ENCODE peak calls at places on chromosomes 3 and 15, in ten cellular contexts. R is transverse colon; M is CD4-positive, alpha-beta memory T cell; N is ovary; T is brain microvascular endothelial cell; U is lower lobe of right lung; X is ascending aorta; H is Peyer's patch; O is cardiac muscle cell; V is sigmoid colon. G is an unnamed sample.

GRCh38 chr3:133295199-133295901 is 104.5 kb upstream of the BFSP2 start:
- DNase-seq in R (no peak), M (no peak), N (no peak), T (peak), U (no peak), X (no peak), H (no peak), O (peak), V (no peak), G (peak)

GRCh38 chr15:48861813-48862431 is 16.0 kb upstream of the EID1 start:
- DNase-seq in R (peak), M (peak), N (no peak), T (no peak), U (no peak), X (no peak), H (no peak), O (peak), V (no peak), G (no peak)

GRCh38 chr15:99454941-99455795 is 110.6 kb upstream of the MEF2A start:
- DNase-seq in R (peak), M (no peak), N (peak), T (peak), U (peak), X (peak), H (peak), O (peak), V (peak), G (peak)

GRCh38 chr3:131702156-131702555 is 199.4 kb upstream of the MRPL3 start:
- DNase-seq in R (no peak), M (no peak), N (no peak), T (no peak), U (no peak), X (no peak), H (no peak), O (no peak), V (no peak), G (no peak)

GRCh38 chr3:58647661-58648141 is 18.9 kb downstream of the FAM3D start:
- DNase-seq in R (no peak), M (no peak), N (no peak), T (no peak), U (no peak), X (no peak), H (no peak), O (peak), V (no peak), G (peak)

GRCh38 chr15:96553006-96553405 is 222.5 kb downstream of the NR2F2 start:
- DNase-seq in R (no peak), M (no peak), N (no peak), T (peak), U (no peak), X (no peak), H (no peak), O (no peak), V (no peak), G (no peak)

GRCh38 chr3:186594591-186595113 is 18.2 kb upstream of the AHSG start:
- DNase-seq in R (no peak), M (no peak), N (no peak), T (no peak), U (no peak), X (no peak), H (no peak), O (no peak), V (no peak), G (no peak)

GRCh38 chr3:158777171-158777873 is 24.5 kb upstream of the MFSD1 start:
- DNase-seq in R (no peak), M (no peak), N (no peak), T (no peak), U (no peak), X (no peak), H (no peak), O (peak), V (no peak), G (no peak)

GRCh38 chr15:77291107-77291506 is 128.8 kb downstream of the PEAK1 start:
- DNase-seq in R (no peak), M (no peak), N (no peak), T (no peak), U (no peak), X (no peak), H (no peak), O (no peak), V (no peak), G (no peak)

GRCh38 chr3:171192176-171192854 is 165.8 kb upstream of the SLC2A2 start:
- DNase-seq in R (no peak), M (no peak), N (no peak), T (peak), U (no peak), X (no peak), H (no peak), O (peak), V (no peak), G (peak)

GRCh38 chr3:174125267-174125844 is 727.8 kb downstream of the NLGN1 start:
- DNase-seq in R (no peak), M (no peak), N (no peak), T (peak), U (no peak), X (no peak), H (no peak), O (peak), V (no peak), G (no peak)

GRCh38 chr15:52137432-52138357 is 25.1 kb upstream of the BCL2L10 start:
- DNase-seq in R (peak), M (no peak), N (no peak), T (no peak), U (no peak), X (no peak), H (no peak), O (no peak), V (no peak), G (no peak)

GRCh38 chr15:93420477-93420876 is 331.5 kb upstream of the RGMA start:
- DNase-seq in R (no peak), M (no peak), N (no peak), T (no peak), U (no peak), X (no peak), H (no peak), O (no peak), V (no peak), G (no peak)

GRCh38 chr3:10492351-10493201 is 12.8 kb downstream of the ATP2B2 start:
- DNase-seq in R (no peak), M (no peak), N (no peak), T (no peak), U (no peak), X (no peak), H (no peak), O (no peak), V (no peak), G (no peak)

GRCh38 chr15:40367673-40368611 is 9.9 kb downstream of the DISP2 start:
- DNase-seq in R (peak), M (peak), N (peak), T (peak), U (peak), X (peak), H (peak), O (peak), V (peak), G (peak)

GRCh38 chr15:77554306-77555080 is 78.2 kb downstream of the LINGO1 start:
- DNase-seq in R (no peak), M (no peak), N (no peak), T (no peak), U (no peak), X (no peak), H (no peak), O (no peak), V (no peak), G (no peak)

GRCh38 chr15:99105516-99106341 is 849 bp downstream of the SYNM start:
- DNase-seq in R (peak), M (peak), N (peak), T (peak), U (peak), X (no peak), H (peak), O (peak), V (peak), G (no peak)

GRCh38 chr15:25947336-25948080 is 84.4 kb upstream of the ATP10A start:
- DNase-seq in R (no peak), M (no peak), N (no peak), T (no peak), U (no peak), X (no peak), H (no peak), O (no peak), V (no peak), G (no peak)

GRCh38 chr3:189824629-189825312 is 193.6 kb downstream of the TP63 start:
- DNase-seq in R (no peak), M (no peak), N (no peak), T (peak), U (no peak), X (no peak), H (no peak), O (peak), V (no peak), G (peak)

GRCh38 chr3:93988764-93989163 is 8.8 kb downstream of the ARL13B start:
- DNase-seq in R (no peak), M (no peak), N (no peak), T (no peak), U (no peak), X (no peak), H (no peak), O (no peak), V (no peak), G (no peak)

GRCh38 chr15:64749167-64749566 is 26.2 kb downstream of the RBPMS2 start:
- DNase-seq in R (peak), M (no peak), N (no peak), T (peak), U (no peak), X (no peak), H (no peak), O (peak), V (peak), G (no peak)

GRCh38 chr3:51378075-51378474 is 7.0 kb upstream of the MANF start:
- DNase-seq in R (no peak), M (no peak), N (no peak), T (no peak), U (no peak), X (no peak), H (peak), O (no peak), V (no peak), G (no peak)

GRCh38 chr15:95558131-95558530 is 772.4 kb upstream of the NR2F2 start:
- DNase-seq in R (no peak), M (no peak), N (no peak), T (no peak), U (no peak), X (no peak), H (no peak), O (peak), V (no peak), G (peak)

GRCh38 chr3:117524890-117525289 is 815.3 kb downstream of the TUSC7 start:
- DNase-seq in R (no peak), M (no peak), N (no peak), T (peak), U (no peak), X (no peak), H (no peak), O (peak), V (no peak), G (no peak)

GRCh38 chr3:53570709-53571108 is 76.3 kb downstream of the CACNA1D start:
- DNase-seq in R (no peak), M (no peak), N (no peak), T (no peak), U (peak), X (no peak), H (no peak), O (no peak), V (no peak), G (peak)

GRCh38 chr3:46673151-46674030 is 20.1 kb downstream of the ALS2CL start:
- DNase-seq in R (no peak), M (no peak), N (no peak), T (no peak), U (peak), X (no peak), H (peak), O (no peak), V (peak), G (no peak)

GRCh38 chr15:82159922-82160321 is 102.6 kb downstream of the EFL1 start:
- DNase-seq in R (no peak), M (no peak), N (no peak), T (peak), U (no peak), X (no peak), H (no peak), O (peak), V (no peak), G (peak)

GRCh38 chr15:99321477-99321876 is 70.2 kb downstream of the LRRC28 start:
- DNase-seq in R (no peak), M (no peak), N (no peak), T (no peak), U (no peak), X (no peak), H (no peak), O (no peak), V (no peak), G (no peak)

GRCh38 chr15:74784854-74785715 is 3.2 kb downstream of the CSK start:
- DNase-seq in R (no peak), M (peak), N (no peak), T (no peak), U (no peak), X (no peak), H (no peak), O (no peak), V (no peak), G (no peak)

GRCh38 chr15:61087601-61088000 is 141.5 kb downstream of the RORA start:
- DNase-seq in R (no peak), M (no peak), N (no peak), T (no peak), U (no peak), X (no peak), H (no peak), O (no peak), V (no peak), G (no peak)

GRCh38 chr3:179000144-179000543 is 71.5 kb downstream of the ZMAT3 start:
- DNase-seq in R (no peak), M (no peak), N (no peak), T (no peak), U (no peak), X (no peak), H (no peak), O (no peak), V (no peak), G (no peak)

DNA sequence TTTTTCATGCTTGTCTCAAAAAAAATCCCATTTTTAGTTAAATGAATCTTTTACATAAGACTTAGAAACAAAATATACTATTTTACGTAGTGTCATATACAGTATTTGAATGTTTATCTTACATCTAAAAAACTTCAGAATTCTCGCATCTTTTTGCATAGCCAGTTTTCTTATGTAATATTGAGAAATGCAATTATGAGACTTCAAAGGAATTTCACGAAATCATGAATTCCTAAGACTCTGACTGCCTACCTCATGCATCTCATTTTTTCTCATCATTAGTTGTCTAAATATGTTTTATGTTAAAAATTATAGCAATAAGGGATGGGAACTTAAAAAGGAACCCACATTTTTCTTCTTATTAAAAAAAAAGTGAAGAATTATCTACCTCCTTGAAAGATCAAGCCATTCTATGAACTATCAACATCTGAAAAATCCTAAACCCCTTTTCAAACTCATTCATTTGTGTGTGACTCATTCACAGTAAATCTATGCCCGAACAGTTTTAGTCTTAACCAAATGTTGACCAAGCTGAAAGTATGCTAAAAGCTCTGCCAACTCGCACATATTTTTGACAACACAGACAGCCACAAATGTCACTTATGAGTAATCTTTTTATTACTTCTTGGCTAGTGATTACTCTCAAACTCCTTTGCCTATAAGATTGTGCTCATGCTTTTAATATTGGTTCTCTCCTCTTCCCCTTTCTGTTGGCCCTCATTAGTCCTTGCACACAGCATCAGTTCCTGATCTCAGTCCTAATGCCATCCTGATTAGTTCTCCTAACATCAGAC is 115.9 kb downstream of the DCLK3 start:
- DNase-seq in R (no peak), M (no peak), N (no peak), T (peak), U (no peak), X (no peak), H (no peak), O (peak), V (no peak), G (peak)
- H3K27ac ChIP-seq in R (no peak), M (no peak), N (no peak), T (peak), U (no peak), X (peak), H (no peak), O (no peak), V (no peak), G (peak)

DNA sequence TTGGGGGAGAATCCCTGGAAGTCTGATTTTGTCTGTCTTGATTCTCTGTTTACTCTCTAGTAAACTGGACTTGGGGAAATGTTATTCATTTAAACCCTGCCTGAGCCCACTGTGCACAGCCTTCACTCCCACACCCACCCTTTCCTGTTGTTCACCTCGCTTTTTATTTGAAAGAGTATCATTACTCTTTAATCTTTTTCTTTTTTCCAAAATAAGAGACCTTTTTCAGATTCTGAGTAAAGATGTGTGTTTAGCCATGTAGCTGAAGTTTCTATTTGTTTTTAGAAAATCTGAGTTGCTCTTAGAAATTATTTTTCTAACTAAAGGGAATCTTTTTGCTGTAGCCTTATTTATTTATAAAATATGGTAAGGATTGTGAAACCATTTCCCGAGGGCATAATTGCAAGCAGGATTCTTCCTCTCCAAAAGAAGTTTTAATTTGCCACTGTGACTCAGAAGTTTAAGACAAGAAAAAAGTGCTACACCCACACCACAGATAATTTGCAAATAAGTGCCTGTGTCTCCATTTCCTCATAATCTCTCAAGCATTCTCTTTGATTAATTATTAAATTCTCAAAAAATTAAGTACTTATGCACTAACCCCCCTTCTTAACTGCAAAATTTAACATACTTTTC is 43.4 kb downstream of the RASA2 start:
- DNase-seq in R (no peak), M (peak), N (no peak), T (no peak), U (no peak), X (no peak), H (no peak), O (peak), V (no peak), G (peak)
- H3K27ac ChIP-seq in R (no peak), M (peak), N (no peak), T (peak), U (peak), X (peak), H (no peak), O (no peak), V (peak), G (peak)

GRCh38 chr3:119304201-119304713 is 10.1 kb downstream of the ARHGAP31 start:
- DNase-seq in R (no peak), M (no peak), N (no peak), T (peak), U (no peak), X (no peak), H (no peak), O (peak), V (no peak), G (no peak)

GRCh38 chr3:119298565-119298941 is 4.4 kb downstream of the ARHGAP31 start:
- DNase-seq in R (no peak), M (no peak), N (no peak), T (no peak), U (no peak), X (no peak), H (no peak), O (no peak), V (no peak), G (no peak)

GRCh38 chr3:119302697-119303630 is 8.8 kb downstream of the ARHGAP31 start:
- DNase-seq in R (no peak), M (no peak), N (no peak), T (no peak), U (no peak), X (no peak), H (no peak), O (peak), V (no peak), G (no peak)

GRCh38 chr3:119301662-119302061 is 7.5 kb downstream of the ARHGAP31 start:
- DNase-seq in R (no peak), M (no peak), N (no peak), T (no peak), U (peak), X (no peak), H (no peak), O (no peak), V (no peak), G (no peak)

GRCh38 chr3:119301001-119301400 is 6.8 kb downstream of the ARHGAP31 start:
- DNase-seq in R (no peak), M (no peak), N (no peak), T (no peak), U (peak), X (no peak), H (no peak), O (no peak), V (no peak), G (no peak)
- H3K27ac ChIP-seq in R (no peak), M (no peak), N (no peak), T (no peak), U (peak), X (peak), H (no peak), O (no peak), V (no peak), G (no peak)

GRCh38 chr3:14991148-14991742 is 43.9 kb downstream of the NR2C2 start:
- DNase-seq in R (no peak), M (no peak), N (no peak), T (no peak), U (no peak), X (no peak), H (no peak), O (peak), V (no peak), G (no peak)

GRCh38 chr3:14991818-14992612 is 44.6 kb downstream of the NR2C2 start:
- DNase-seq in R (no peak), M (no peak), N (no peak), T (no peak), U (no peak), X (no peak), H (no peak), O (no peak), V (no peak), G (no peak)

GRCh38 chr3:14984581-14985113 is 37.3 kb downstream of the NR2C2 start:
- DNase-seq in R (no peak), M (no peak), N (no peak), T (no peak), U (no peak), X (no peak), H (no peak), O (no peak), V (no peak), G (no peak)

GRCh38 chr3:14989943-14990753 is 42.8 kb downstream of the NR2C2 start:
- DNase-seq in R (no peak), M (no peak), N (no peak), T (peak), U (no peak), X (no peak), H (no peak), O (peak), V (no peak), G (no peak)

GRCh38 chr3:14988988-14989394 is 41.6 kb downstream of the NR2C2 start:
- DNase-seq in R (peak), M (peak), N (no peak), T (no peak), U (no peak), X (no peak), H (no peak), O (no peak), V (no peak), G (no peak)
- H3K27ac ChIP-seq in R (no peak), M (no peak), N (no peak), T (no peak), U (no peak), X (no peak), H (no peak), O (no peak), V (no peak), G (no peak)

GRCh38 chr3:71744738-71745137 is 8.9 kb upstream of the GPR27 start:
- DNase-seq in R (no peak), M (no peak), N (no peak), T (no peak), U (no peak), X (no peak), H (no peak), O (no peak), V (no peak), G (no peak)
- H3K27ac ChIP-seq in R (no peak), M (no peak), N (no peak), T (no peak), U (no peak), X (no peak), H (no peak), O (no peak), V (no peak), G (no peak)

DNA sequence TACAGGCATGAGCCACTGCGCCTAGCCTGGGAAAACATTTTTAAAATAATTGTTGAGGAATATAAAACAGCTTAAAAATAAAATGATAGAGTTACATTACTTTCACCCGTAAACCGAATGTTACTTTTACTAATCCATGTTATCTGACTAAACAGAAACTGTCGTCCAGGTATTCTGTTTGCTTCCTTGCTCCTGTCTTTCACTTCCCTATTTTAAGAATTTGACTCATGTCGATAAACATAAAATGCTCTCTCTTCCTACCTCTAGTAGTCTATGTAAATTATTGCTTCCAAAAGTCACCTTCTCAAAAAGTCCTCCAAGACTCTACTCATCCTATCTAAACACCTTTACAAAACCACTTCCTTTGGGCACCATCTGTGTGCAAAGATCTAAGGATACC is 216.4 kb downstream of the RBMS3 start:
- DNase-seq in R (no peak), M (no peak), N (no peak), T (no peak), U (no peak), X (no peak), H (no peak), O (no peak), V (no peak), G (no peak)
- H3K27ac ChIP-seq in R (no peak), M (no peak), N (no peak), T (no peak), U (no peak), X (no peak), H (no peak), O (no peak), V (no peak), G (no peak)

G was measured in epithelial cell of prostate.